ENCODE peak calls at places on chromosomes 16 and 17, in five cellular contexts. K is thoracic aorta; D is upper lobe of right lung; S is choroid plexus epithelial cell; F is CD8-positive, alpha-beta T cell. Z is an unnamed sample.

GRCh38 chr16:84483882-84484565 is 20.4 kb downstream of the MEAK7 start:
- DNase-seq in D (peak), K (no peak), F (no peak), S (no peak), Z (no peak)

GRCh38 chr16:11152205-11152604 is 103.8 kb downstream of the SOCS1 start:
- DNase-seq in D (no peak), K (no peak), F (no peak), S (no peak), Z (no peak)

GRCh38 chr16:50381679-50382440 is 13.1 kb upstream of the BRD7 start:
- DNase-seq in S (no peak), D (no peak), F (no peak), K (no peak), Z (no peak)

GRCh38 chr17:51461578-51462004 is 201.2 kb downstream of the UTP18 start:
- DNase-seq in K (no peak), F (peak), S (peak), D (peak), Z (peak)

GRCh38 chr17:78939615-78940014 is 14.4 kb upstream of the TIMP2 start:
- DNase-seq in K (no peak), D (no peak), F (no peak), S (peak), Z (peak)

GRCh38 chr17:35923609-35924114 is 6.9 kb downstream of the RDM1 start:
- DNase-seq in F (no peak), S (no peak), K (no peak), D (no peak), Z (no peak)

GRCh38 chr17:66964083-66964771 is at the start of gene CACNG4:
- DNase-seq in F (no peak), D (no peak), S (no peak), K (no peak), Z (no peak)

GRCh38 chr16:84159006-84159405 is 13.9 kb downstream of the DNAAF1 start:
- DNase-seq in F (no peak), S (no peak), K (no peak), D (peak), Z (no peak)

GRCh38 chr17:27226611-27227234 is 67.2 kb upstream of the WSB1 start:
- DNase-seq in D (no peak), K (no peak), S (peak), F (no peak), Z (peak)

GRCh38 chr17:73650617-73651200 is 6.5 kb upstream of the SDK2 start:
- DNase-seq in D (peak), F (no peak), K (no peak), S (no peak), Z (no peak)

GRCh38 chr17:62098623-62099231 is 33.6 kb upstream of the MED13 start:
- DNase-seq in K (no peak), D (no peak), S (no peak), F (no peak), Z (no peak)

GRCh38 chr17:9072626-9073339 is 51.5 kb downstream of the NTN1 start:
- DNase-seq in K (peak), F (no peak), D (no peak), S (no peak), Z (peak)

GRCh38 chr16:12124742-12125141 is 148.2 kb downstream of the SNX29 start:
- DNase-seq in F (no peak), S (no peak), D (no peak), K (no peak), Z (no peak)

GRCh38 chr17:18362509-18363020 is 785 bp downstream of the SHMT1 start:
- DNase-seq in K (no peak), F (no peak), D (peak), S (peak), Z (peak)

DNA sequence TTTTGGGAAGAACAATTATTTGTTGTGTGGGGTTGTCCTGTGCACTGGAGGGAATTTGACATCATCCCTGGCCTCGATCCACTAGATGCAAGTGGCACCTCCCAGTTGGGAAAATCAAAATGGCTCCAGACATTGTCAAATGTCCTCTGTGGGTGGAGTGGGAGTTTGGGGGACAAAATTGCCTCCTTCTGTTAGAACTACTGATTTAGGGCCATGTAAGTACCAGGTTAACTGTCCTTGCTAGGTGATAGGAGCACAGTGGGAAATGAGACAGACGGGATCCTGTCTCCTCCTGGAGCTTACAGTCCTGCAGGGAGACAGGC is 56.8 kb downstream of the ARHGAP23 start:
- DNase-seq in D (no peak), S (no peak), K (no peak), F (no peak), Z (no peak)
- TF ChIP-seq CTCF in D (no peak), S (no peak), K (no peak), F (no peak), Z (no peak)

DNA sequence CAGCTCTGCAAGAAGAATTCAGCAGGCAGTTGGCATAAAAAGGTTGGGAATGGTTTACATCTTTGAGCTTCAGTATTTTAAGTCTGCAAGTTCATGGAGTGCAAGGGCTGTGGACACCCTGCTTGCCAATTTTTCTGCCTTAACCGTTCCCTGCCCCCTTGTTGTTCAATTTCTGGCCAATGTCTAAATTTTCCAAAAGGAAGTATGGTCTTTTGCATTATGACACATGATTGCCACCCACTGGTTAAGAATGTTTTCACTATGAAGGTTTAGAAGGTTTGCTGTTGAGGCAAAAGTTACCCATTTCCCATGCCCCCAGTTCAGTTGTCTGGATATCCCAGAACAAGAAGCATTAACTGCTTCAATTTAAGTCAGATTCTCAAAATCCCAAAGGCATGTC is 441.9 kb downstream of the CDH13 start:
- DNase-seq in S (peak), D (no peak), F (no peak), K (no peak), Z (peak)
- TF ChIP-seq CTCF in S (peak), D (peak), F (no peak), K (peak), Z (peak)

GRCh38 chr16:78045865-78046581 is 23.7 kb downstream of the CLEC3A start:
- DNase-seq in K (no peak), F (no peak), D (peak), S (peak), Z (peak)
- TF ChIP-seq CTCF in K (peak), F (no peak), D (no peak), S (no peak), Z (no peak)

GRCh38 chr16:49281481-49281842 is at the start of gene CBLN1:
- DNase-seq in D (no peak), F (no peak), S (no peak), K (no peak), Z (no peak)

GRCh38 chr16:49281843-49282642 is 405 bp upstream of the CBLN1 start:
- DNase-seq in K (no peak), D (peak), S (peak), F (no peak), Z (peak)

GRCh38 chr16:49284962-49285361 is 3.3 kb upstream of the CBLN1 start:
- DNase-seq in D (no peak), F (no peak), K (no peak), S (no peak), Z (no peak)

GRCh38 chr16:49282690-49283375 is 1.2 kb upstream of the CBLN1 start:
- DNase-seq in K (no peak), D (no peak), S (no peak), F (no peak), Z (no peak)

DNA sequence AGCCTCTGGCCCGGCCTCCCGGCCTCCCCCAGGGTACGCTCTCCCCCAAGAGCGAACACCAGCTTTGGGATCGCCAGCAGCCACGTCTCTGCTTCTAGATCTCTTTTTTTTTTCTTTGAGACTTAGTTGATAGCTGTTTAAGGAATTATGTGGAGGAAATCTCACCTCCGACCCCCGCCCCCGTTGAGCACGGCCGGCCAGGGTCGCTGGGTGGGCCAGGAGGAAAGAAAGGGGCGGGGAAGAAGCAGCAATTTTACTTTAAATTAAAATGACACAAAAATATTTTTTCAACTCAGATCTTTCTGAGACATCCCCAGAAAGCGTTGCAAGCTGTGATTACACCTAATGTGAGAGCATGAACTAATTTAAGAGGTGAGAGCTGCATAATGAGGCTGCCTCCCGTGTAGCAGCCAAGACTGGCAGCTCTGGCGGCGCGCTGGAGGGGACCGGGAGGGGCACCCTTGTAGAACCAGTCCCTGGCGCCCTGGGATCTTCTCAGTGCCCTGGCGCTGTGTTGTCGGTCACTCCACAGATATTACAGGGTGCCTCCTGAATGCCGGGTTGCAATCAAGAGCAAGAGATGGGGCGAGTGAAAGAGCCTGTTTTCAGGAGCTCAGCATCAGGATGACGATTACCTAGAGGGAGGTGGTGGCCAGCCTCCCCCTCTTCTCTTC is 1.9 kb upstream of the CBLN1 start:
- DNase-seq in F (no peak), K (no peak), D (no peak), S (no peak), Z (no peak)
- TF ChIP-seq CTCF in F (no peak), K (no peak), D (no peak), S (no peak), Z (no peak)

Z was measured in fibroblast of pulmonary artery.